ENCODE peak calls at places on chromosomes 3 and 15, in eight cellular contexts. D is upper lobe of right lung; Z is left ventricle myocardium inferior; Y is heart right ventricle; O is HL-60; U is dorsolateral prefrontal cortex; J is CD8-positive, alpha-beta T cell; G is stomach. T is an unnamed sample.

GRCh38 chr15:80991446-80991845 is 1.8 kb upstream of the MESD start:
- DNase-seq in Y (peak), D (no peak), Z (peak), U (peak), J (no peak), O (peak), G (no peak), T (peak)

GRCh38 chr15:48177383-48177874 is 666 bp downstream of the MYEF2 start:
- DNase-seq in D (no peak), Y (peak), G (no peak), J (no peak), U (no peak), O (no peak), Z (no peak), T (no peak)

GRCh38 chr15:78914027-78914764 is 30.6 kb downstream of the CTSH start:
- DNase-seq in Y (peak), Z (no peak), G (peak), D (no peak), J (no peak), O (no peak), U (peak), T (peak)

GRCh38 chr3:45774581-45775505 is 21.5 kb downstream of the SLC6A20 start:
- DNase-seq in U (no peak), O (no peak), Z (no peak), G (peak), J (no peak), Y (no peak), D (no peak), T (no peak)

GRCh38 chr3:194296832-194297666 is 54.1 kb downstream of the CPN2 start:
- DNase-seq in J (no peak), O (no peak), Y (no peak), U (no peak), D (peak), Z (no peak), G (no peak), T (no peak)

GRCh38 chr3:98734737-98735136 is 28.4 kb upstream of the ST3GAL6 start:
- DNase-seq in D (no peak), Z (no peak), Y (no peak), G (no peak), J (no peak), U (no peak), O (no peak), T (no peak)

GRCh38 chr3:122030381-122031122 is 8.5 kb upstream of the ILDR1 start:
- DNase-seq in Y (no peak), J (no peak), U (no peak), G (no peak), Z (no peak), O (no peak), D (no peak), T (no peak)

GRCh38 chr15:80264031-80264430 is 12.0 kb upstream of the CTXND1 start:
- DNase-seq in O (no peak), D (no peak), G (no peak), Z (no peak), U (no peak), Y (no peak), J (no peak), T (no peak)

GRCh38 chr3:127986803-127987202 is 65.4 kb upstream of the SEC61A1 start:
- DNase-seq in O (no peak), G (no peak), Z (peak), U (no peak), D (no peak), Y (peak), J (no peak), T (no peak)

GRCh38 chr3:39513801-39514369 is 46.4 kb downstream of the MOBP start:
- DNase-seq in Z (no peak), U (no peak), Y (no peak), O (no peak), J (no peak), D (no peak), G (no peak), T (no peak)

GRCh38 chr3:102006812-102007485 is 157.6 kb downstream of the NFKBIZ start:
- DNase-seq in O (no peak), Y (peak), J (no peak), G (no peak), U (no peak), Z (peak), D (no peak), T (peak)

GRCh38 chr15:49179433-49180190 is 9.6 kb downstream of the GALK2 start:
- DNase-seq in Z (no peak), O (no peak), J (no peak), Y (no peak), U (no peak), G (no peak), D (no peak), T (no peak)

GRCh38 chr3:103410231-103410630 is 975.4 kb downstream of the ZPLD1 start:
- DNase-seq in D (no peak), J (no peak), G (no peak), U (no peak), O (no peak), Y (no peak), Z (no peak), T (no peak)

GRCh38 chr3:198071602-198072285 is 111.7 kb downstream of the LMLN start:
- DNase-seq in Z (no peak), U (no peak), Y (no peak), O (no peak), J (peak), D (no peak), G (no peak), T (no peak)

GRCh38 chr3:45664558-45664957 is 24.6 kb upstream of the SACM1L start:
- DNase-seq in Y (no peak), D (no peak), O (no peak), J (peak), Z (no peak), U (no peak), G (peak), T (no peak)

GRCh38 chr3:153029350-153029749 is 132.7 kb upstream of the RAP2B start:
- DNase-seq in D (no peak), O (no peak), G (no peak), J (no peak), U (peak), Y (no peak), Z (no peak), T (no peak)

GRCh38 chr15:98799461-98799971 is 151.2 kb downstream of the IGF1R start:
- DNase-seq in Y (no peak), O (peak), D (no peak), G (no peak), U (no peak), Z (no peak), J (no peak), T (no peak)

GRCh38 chr3:19399356-19399755 is 251.0 kb downstream of the KCNH8 start:
- DNase-seq in U (no peak), J (no peak), O (no peak), D (no peak), G (no peak), Z (no peak), Y (no peak), T (no peak)

GRCh38 chr3:159126261-159127020 is 324.6 kb downstream of the MFSD1 start:
- DNase-seq in J (no peak), Y (no peak), D (no peak), G (no peak), U (no peak), Z (no peak), O (no peak), T (no peak)

GRCh38 chr3:152737021-152737908 is 97.7 kb upstream of the P2RY1 start:
- DNase-seq in O (no peak), D (no peak), J (no peak), Z (no peak), G (no peak), Y (peak), U (no peak), T (peak)

GRCh38 chr3:135987647-135988046 is 22.1 kb downstream of the PPP2R3A start:
- DNase-seq in J (no peak), Z (no peak), Y (no peak), U (no peak), O (no peak), G (no peak), D (no peak), T (no peak)

GRCh38 chr3:152497457-152497856 is 228.7 kb downstream of the MBNL1 start:
- DNase-seq in Y (no peak), G (no peak), O (no peak), U (no peak), J (no peak), Z (no peak), D (no peak), T (no peak)

GRCh38 chr3:100761211-100761921 is 52.1 kb downstream of the TFG start:
- DNase-seq in J (no peak), O (no peak), Y (no peak), G (no peak), Z (no peak), D (no peak), U (no peak), T (no peak)
- TF ChIP-seq CTCF in J (no peak), O (no peak), Y (no peak), G (peak), Z (peak), D (peak), U (no peak), T (no peak)

GRCh38 chr3:186411089-186411488 is 49.1 kb upstream of the DGKG start:
- DNase-seq in Z (no peak), D (no peak), U (no peak), Y (no peak), J (no peak), O (no peak), G (no peak), T (no peak)

GRCh38 chr3:186411994-186412393 is 50.0 kb upstream of the DGKG start:
- DNase-seq in O (no peak), J (no peak), D (no peak), U (no peak), Y (no peak), Z (no peak), G (peak), T (no peak)

GRCh38 chr3:186417791-186418190 is 55.8 kb upstream of the DGKG start:
- DNase-seq in U (no peak), J (no peak), Z (no peak), G (no peak), Y (no peak), O (no peak), D (no peak), T (no peak)

GRCh38 chr3:186414735-186415419 is 52.8 kb upstream of the DGKG start:
- DNase-seq in G (peak), Y (no peak), D (no peak), Z (no peak), J (no peak), O (no peak), U (no peak), T (peak)

GRCh38 chr3:186413615-186414415 is 51.8 kb upstream of the DGKG start:
- DNase-seq in Z (peak), Y (peak), D (peak), U (peak), G (peak), O (peak), J (no peak), T (peak)
- H3K27ac ChIP-seq in Z (peak), Y (peak), D (peak), U (peak), G (peak), O (peak), J (no peak), T (peak)

GRCh38 chr15:74977599-74977998 is 17.8 kb upstream of the SCAMP5 start:
- DNase-seq in Z (no peak), D (no peak), J (no peak), Y (no peak), O (no peak), U (no peak), G (no peak), T (no peak)

GRCh38 chr15:74978077-74978476 is 17.3 kb upstream of the SCAMP5 start:
- DNase-seq in U (no peak), O (no peak), D (no peak), G (no peak), Z (no peak), Y (no peak), J (no peak), T (no peak)

GRCh38 chr15:74978503-74978902 is 16.9 kb upstream of the SCAMP5 start:
- DNase-seq in Y (no peak), U (peak), J (peak), O (no peak), Z (no peak), G (no peak), D (no peak), T (no peak)

DNA sequence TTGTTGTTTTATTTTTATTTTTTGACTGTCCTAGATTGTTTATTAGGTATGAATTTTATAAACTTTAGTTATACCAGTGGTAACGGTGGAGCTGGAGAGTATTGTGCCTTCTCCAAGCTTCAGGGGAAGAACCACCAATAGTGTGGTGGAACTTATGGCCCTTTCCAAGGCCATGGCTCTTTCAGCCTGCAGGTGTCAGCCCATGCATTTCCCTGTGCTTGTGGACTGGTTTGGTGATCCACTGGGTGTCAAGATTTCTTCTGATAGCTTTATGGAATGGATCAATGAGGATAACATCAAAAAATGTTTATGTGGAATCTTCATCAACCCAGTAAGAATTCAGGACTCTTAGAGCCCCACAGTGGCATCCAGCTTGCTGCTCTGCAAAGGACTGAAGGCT is 19.2 kb upstream of the SCAMP5 start:
- DNase-seq in O (no peak), J (no peak), G (no peak), D (no peak), Y (no peak), U (no peak), Z (no peak), T (no peak)
- TF ChIP-seq CTCF in O (no peak), J (no peak), G (no peak), D (no peak), Y (no peak), U (no peak), Z (no peak), T (no peak)

GRCh38 chr15:84785053-84785452 is 32.1 kb upstream of the ALPK3 start:
- DNase-seq in D (no peak), Z (no peak), Y (no peak), G (no peak), J (no peak), O (peak), U (no peak), T (no peak)
- H3K27ac ChIP-seq in D (no peak), Z (peak), Y (no peak), G (no peak), J (no peak), O (peak), U (peak), T (no peak)

GRCh38 chr15:58077427-58077826 is 11.9 kb upstream of the ALDH1A2 start:
- DNase-seq in G (no peak), O (no peak), Z (no peak), D (no peak), U (no peak), J (no peak), Y (no peak), T (no peak)
- TF ChIP-seq CTCF in G (peak), O (no peak), Z (peak), D (peak), U (no peak), J (no peak), Y (no peak), T (no peak)

DNA sequence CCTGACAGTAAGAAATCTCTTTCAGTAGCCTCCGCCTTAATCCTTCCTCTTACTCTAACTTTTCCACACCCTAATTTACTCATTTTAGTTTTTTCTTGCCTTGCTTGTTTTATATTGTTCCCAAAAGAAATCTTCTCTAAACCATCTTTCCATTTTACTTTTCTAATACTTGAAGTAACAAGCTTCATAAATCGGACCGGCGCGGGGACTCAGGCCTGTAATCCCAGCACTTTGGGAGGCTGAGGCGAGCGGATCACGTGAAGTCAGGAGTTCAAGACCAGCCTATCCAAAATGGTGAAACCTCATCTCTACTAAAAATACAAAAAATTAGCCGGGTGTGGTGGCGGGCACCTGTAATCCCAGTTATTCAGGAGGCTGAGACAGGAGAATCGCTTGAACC is 17.3 kb downstream of the ZNF148 start:
- DNase-seq in U (no peak), O (no peak), J (no peak), D (no peak), Y (no peak), G (no peak), Z (no peak), T (no peak)
- H3K27ac ChIP-seq in U (peak), O (no peak), J (peak), D (no peak), Y (no peak), G (no peak), Z (peak), T (no peak)

T was measured in uterus.